ENCODE peak calls at places on chromosomes 12 and 14, in seven cellular contexts. Z, K, Y, X, O, J and P are unnamed samples.

GRCh38 chr14:59629384-59630158 is 53.0 kb upstream of the CCDC175 start:
- DNase-seq in Z (no peak), K (no peak), Y (no peak), X (no peak), O (no peak), J (no peak), P (peak; percentile 54)

GRCh38 chr12:130526813-130527212 is 189.1 kb downstream of the PIWIL1 start:
- DNase-seq in Z (peak; percentile 67), K (peak; percentile 17), Y (no peak), X (no peak), O (peak; percentile 43), J (peak; percentile 68), P (no peak)

GRCh38 chr12:117738233-117738632 is 230.6 kb downstream of the KSR2 start:
- DNase-seq in Z (no peak), K (no peak), Y (no peak), X (no peak), O (no peak), J (no peak), P (no peak)

GRCh38 chr14:37985826-37986470 is 221.8 kb upstream of the SSTR1 start:
- DNase-seq in Z (peak; percentile 31), K (peak; percentile 27), Y (peak; percentile 28), X (peak; percentile 72), O (peak; percentile 4), J (peak; percentile 12), P (peak; percentile 37)

GRCh38 chr14:99581960-99582359 is 22.0 kb downstream of the CCDC85C start:
- DNase-seq in Z (no peak), K (no peak), Y (no peak), X (no peak), O (no peak), J (no peak), P (no peak)

GRCh38 chr12:120071493-120072020 is 45.0 kb downstream of the RAB35 start:
- DNase-seq in Z (no peak), K (no peak), Y (no peak), X (no peak), O (no peak), J (no peak), P (no peak)

GRCh38 chr12:68786929-68787328 is 21.0 kb upstream of the MDM2 start:
- DNase-seq in Z (no peak), K (no peak), Y (no peak), X (no peak), O (no peak), J (no peak), P (no peak)

GRCh38 chr14:88421286-88421685 is 35.8 kb downstream of the SPATA7 start:
- DNase-seq in Z (no peak), K (no peak), Y (peak; percentile 43), X (no peak), O (no peak), J (no peak), P (no peak)

GRCh38 chr12:84056-84455 is 17.5 kb downstream of the IQSEC3 start:
- DNase-seq in Z (no peak), K (no peak), Y (no peak), X (no peak), O (no peak), J (no peak), P (peak; percentile 94)

GRCh38 chr12:11734781-11735180 is 85.3 kb downstream of the ETV6 start:
- DNase-seq in Z (no peak), K (no peak), Y (no peak), X (no peak), O (no peak), J (no peak), P (no peak)

GRCh38 chr14:97417331-97417730 is 620.1 kb downstream of the VRK1 start:
- DNase-seq in Z (no peak), K (no peak), Y (no peak), X (no peak), O (no peak), J (no peak), P (no peak)

GRCh38 chr14:70601162-70601561 is 707 bp upstream of the MED6 start:
- DNase-seq in Z (no peak), K (no peak), Y (peak; percentile 26), X (no peak), O (no peak), J (no peak), P (no peak)

GRCh38 chr12:39103552-39104165 is 198.3 kb upstream of the CPNE8 start:
- DNase-seq in Z (peak; percentile 8), K (no peak), Y (peak; percentile 76), X (no peak), O (peak; percentile 66), J (no peak), P (peak; percentile 44)

GRCh38 chr12:95083938-95084337 is 10.5 kb upstream of the NR2C1 start:
- DNase-seq in Z (peak; percentile 2), K (no peak), Y (peak; percentile 90), X (no peak), O (no peak), J (no peak), P (no peak)

GRCh38 chr12:75890141-75890540 is 141.4 kb downstream of the PHLDA1 start:
- DNase-seq in Z (no peak), K (no peak), Y (peak; percentile 64), X (no peak), O (no peak), J (no peak), P (no peak)

GRCh38 chr12:85836716-85837100 is 499 bp upstream of the RASSF9 start:
- DNase-seq in Z (no peak), K (no peak), Y (no peak), X (no peak), O (no peak), J (no peak), P (no peak)

GRCh38 chr12:3150820-3151590 is 73.8 kb downstream of the TSPAN9 start:
- DNase-seq in Z (no peak), K (no peak), Y (peak; percentile 69), X (no peak), O (no peak), J (no peak), P (peak; percentile 30)

GRCh38 chr14:21317433-21317832 is 37.5 kb downstream of the RPGRIP1 start:
- DNase-seq in Z (no peak), K (no peak), Y (no peak), X (no peak), O (peak; percentile 51), J (no peak), P (no peak)

GRCh38 chr12:94570161-94570560 is 80.2 kb downstream of the TMCC3 start:
- DNase-seq in Z (no peak), K (no peak), Y (peak; percentile 56), X (no peak), O (no peak), J (no peak), P (no peak)

GRCh38 chr14:86777950-86778602 is 1214.9 kb downstream of the GALC start:
- DNase-seq in Z (no peak), K (no peak), Y (peak; percentile 85), X (no peak), O (no peak), J (no peak), P (no peak)

GRCh38 chr12:132286912-132287311 is 42.5 kb downstream of the GALNT9 start:
- DNase-seq in Z (no peak), K (no peak), Y (no peak), X (no peak), O (no peak), J (no peak), P (no peak)

GRCh38 chr12:24075650-24076049 is 126.2 kb upstream of the SOX5 start:
- DNase-seq in Z (no peak), K (no peak), Y (no peak), X (no peak), O (no peak), J (no peak), P (no peak)

GRCh38 chr14:93751946-93752660 is 36.2 kb downstream of the PRIMA1 start:
- DNase-seq in Z (no peak), K (no peak), Y (no peak), X (no peak), O (no peak), J (no peak), P (no peak)

GRCh38 chr12:125528300-125528699 is 463.1 kb downstream of the AACS start:
- DNase-seq in Z (peak; percentile 34), K (no peak), Y (no peak), X (no peak), O (no peak), J (no peak), P (no peak)

GRCh38 chr14:68939424-68939892 is 39.6 kb downstream of the ACTN1 start:
- DNase-seq in Z (no peak), K (no peak), Y (no peak), X (no peak), O (no peak), J (no peak), P (no peak)

GRCh38 chr12:116539905-116540482 is 19.2 kb upstream of the MAP1LC3B2 start:
- DNase-seq in Z (no peak), K (peak; percentile 38), Y (peak; percentile 77), X (no peak), O (no peak), J (no peak), P (peak; percentile 10)

GRCh38 chr14:100213587-100213955 is 25.4 kb upstream of the YY1 start:
- DNase-seq in Z (no peak), K (no peak), Y (no peak), X (no peak), O (no peak), J (no peak), P (no peak)

GRCh38 chr14:94966344-94966743 is 191.0 kb downstream of the DICER1 start:
- DNase-seq in Z (no peak), K (no peak), Y (no peak), X (no peak), O (no peak), J (no peak), P (no peak)

GRCh38 chr14:106657460-106657859 is 1131.1 kb downstream of the TMEM121 start:
- DNase-seq in Z (no peak), K (peak; percentile 46), Y (no peak), X (peak; percentile 77), O (peak; percentile 17), J (no peak), P (no peak)

GRCh38 chr14:50545618-50546017 is 13.2 kb upstream of the MAP4K5 start:
- DNase-seq in Z (no peak), K (no peak), Y (no peak), X (no peak), O (no peak), J (no peak), P (no peak)